ENCODE peak calls at places on chromosome 13, in ten cellular contexts. I, U, W, C, Q, M, L, E, Y and D are unnamed samples.

GRCh38 chr13:42354246-42355117 is 82.5 kb downstream of the AKAP11 start:
- DNase-seq in W (peak), Q (peak), U (no peak), L (no peak), M (peak), E (no peak), I (peak), C (no peak), Y (peak), D (no peak)

GRCh38 chr13:43023244-43023931 is at the start of gene DNAJC15:
- DNase-seq in L (peak), I (peak), E (peak), M (peak), W (peak), C (peak), U (peak), Y (peak), Q (peak), D (peak)

GRCh38 chr13:113117335-113117872 is 5.2 kb upstream of the F10 start:
- DNase-seq in E (peak), U (no peak), Q (no peak), M (peak), C (no peak), L (no peak), W (no peak), I (no peak), Y (no peak), D (no peak)

GRCh38 chr13:111911141-111911720 is 155.7 kb upstream of the SOX1 start:
- DNase-seq in U (no peak), Q (no peak), L (no peak), E (peak), W (no peak), M (no peak), C (no peak), Y (no peak), I (no peak), D (peak)

GRCh38 chr13:95440441-95441088 is 112.0 kb upstream of the CLDN10 start:
- DNase-seq in Q (no peak), I (no peak), C (no peak), Y (no peak), M (no peak), U (no peak), L (no peak), E (no peak), W (no peak), D (no peak)

GRCh38 chr13:82878536-82878935 is 1003.7 kb downstream of the SLITRK1 start:
- DNase-seq in E (no peak), M (no peak), W (no peak), L (no peak), Q (peak), Y (no peak), I (peak), U (no peak), C (no peak), D (no peak)

GRCh38 chr13:56457535-56458200 is 683.0 kb upstream of the PRR20A start:
- DNase-seq in Y (no peak), W (no peak), C (no peak), I (no peak), Q (no peak), M (no peak), L (no peak), E (no peak), U (no peak), D (no peak)

GRCh38 chr13:68584776-68585175 is 1354.6 kb upstream of the PCDH9 start:
- DNase-seq in U (no peak), I (no peak), L (no peak), E (no peak), Y (no peak), M (no peak), Q (no peak), C (no peak), W (no peak), D (no peak)

GRCh38 chr13:30744056-30744684 is 8.8 kb downstream of the ALOX5AP start:
- DNase-seq in L (peak), I (no peak), Q (peak), E (peak), M (peak), C (no peak), Y (peak), W (peak), U (no peak), D (no peak)

GRCh38 chr13:37923236-37923635 is 53.7 kb upstream of the TRPC4 start:
- DNase-seq in C (no peak), W (no peak), Y (no peak), Q (no peak), E (no peak), I (no peak), L (no peak), M (no peak), U (no peak), D (no peak)

GRCh38 chr13:47901451-47901850 is 99.6 kb downstream of the SUCLA2 start:
- DNase-seq in U (no peak), Q (peak), W (no peak), M (no peak), C (no peak), I (peak), E (no peak), Y (no peak), L (no peak), D (no peak)

GRCh38 chr13:35512271-35512920 is 35.9 kb upstream of the MAB21L1 start:
- DNase-seq in U (no peak), M (peak), L (no peak), C (no peak), Q (peak), W (no peak), Y (no peak), E (no peak), I (no peak), D (no peak)

GRCh38 chr13:44758595-44759221 is 182.6 kb upstream of the TSC22D1 start:
- DNase-seq in M (peak), L (no peak), Q (peak), W (no peak), C (no peak), U (no peak), E (no peak), I (peak), Y (no peak), D (no peak)

GRCh38 chr13:32941368-32941767 is 74.9 kb upstream of the KL start:
- DNase-seq in E (no peak), Y (peak), L (no peak), Q (no peak), U (no peak), C (no peak), M (no peak), I (no peak), W (no peak), D (no peak)

GRCh38 chr13:110233682-110234280 is 73.2 kb downstream of the COL4A1 start:
- DNase-seq in U (no peak), M (peak), L (no peak), W (no peak), E (no peak), C (no peak), Y (no peak), Q (peak), I (no peak), D (no peak)

GRCh38 chr13:63025741-63026140 is 1610.1 kb upstream of the PCDH20 start:
- DNase-seq in Y (no peak), M (no peak), Q (no peak), I (no peak), W (no peak), C (no peak), U (no peak), L (no peak), E (no peak), D (no peak)

GRCh38 chr13:43682698-43683097 is 104.1 kb downstream of the ENOX1 start:
- DNase-seq in Y (no peak), W (no peak), Q (no peak), M (no peak), E (no peak), L (no peak), U (no peak), I (no peak), C (no peak), D (no peak)

GRCh38 chr13:96958286-96958891 is 35.9 kb downstream of the OXGR1 start:
- DNase-seq in Q (peak), L (no peak), Y (peak), I (peak), U (no peak), M (peak), W (peak), C (no peak), E (no peak), D (no peak)

GRCh38 chr13:106083620-106084350 is 451.7 kb downstream of the EFNB2 start:
- DNase-seq in W (no peak), L (no peak), I (peak), C (peak), Q (peak), U (no peak), Y (peak), M (peak), E (no peak), D (no peak)

GRCh38 chr13:106077017-106077416 is 458.4 kb downstream of the EFNB2 start:
- DNase-seq in C (no peak), E (no peak), I (no peak), Y (no peak), U (no peak), Q (no peak), W (no peak), M (no peak), L (no peak), D (no peak)

DNA sequence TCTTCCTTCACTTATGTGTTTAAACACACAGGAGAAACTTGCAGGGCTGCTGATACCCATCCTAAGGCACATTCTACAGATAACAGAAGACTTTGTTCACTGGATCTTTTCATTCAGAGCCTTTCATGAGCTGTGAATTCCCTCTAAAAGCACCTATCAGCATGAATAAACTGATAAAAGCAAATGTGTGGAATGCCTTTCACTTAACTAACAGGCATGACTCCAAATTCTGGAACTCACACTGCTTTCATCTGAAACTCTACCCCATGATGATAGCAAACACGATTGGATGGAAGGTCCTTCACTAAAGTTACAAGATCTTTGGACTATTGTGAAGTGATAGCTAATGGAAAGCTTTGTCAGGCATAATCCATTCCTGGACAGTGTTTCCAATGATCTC is 457.3 kb downstream of the EFNB2 start:
- DNase-seq in E (no peak), L (no peak), U (no peak), Y (no peak), M (no peak), W (no peak), I (no peak), C (no peak), Q (no peak), D (no peak)
- H3K4me3 ChIP-seq in E (no peak), L (no peak), U (no peak), Y (no peak), M (no peak), W (no peak), I (no peak), C (no peak), Q (no peak), D (no peak)

GRCh38 chr13:98267080-98267912 is 90.2 kb upstream of the RNF113B start:
- DNase-seq in L (no peak), E (no peak), Y (peak), C (peak), Q (peak), I (no peak), U (no peak), M (peak), W (peak), D (no peak)
- H3K4me3 ChIP-seq in L (no peak), E (no peak), Y (no peak), C (peak), Q (no peak), I (no peak), U (no peak), M (no peak), W (no peak), D (peak)

GRCh38 chr13:114161644-114162532 is 17.2 kb upstream of the CFAP97D2 start:
- DNase-seq in E (peak), Y (no peak), M (peak), L (no peak), Q (peak), C (peak), I (peak), W (no peak), U (no peak), D (no peak)
- H3K4me3 ChIP-seq in E (no peak), Y (no peak), M (no peak), L (peak), Q (no peak), C (no peak), I (no peak), W (no peak), U (no peak), D (peak)

GRCh38 chr13:27968316-27969072 is 621 bp downstream of the CDX2 start:
- DNase-seq in C (no peak), U (no peak), L (no peak), M (no peak), I (no peak), E (no peak), Q (no peak), Y (no peak), W (no peak), D (no peak)

GRCh38 chr13:27965740-27966640 is 3.1 kb downstream of the CDX2 start:
- DNase-seq in C (no peak), M (no peak), U (no peak), L (no peak), W (no peak), I (no peak), Q (no peak), E (no peak), Y (no peak), D (no peak)

GRCh38 chr13:27966641-27967202 is 2.4 kb downstream of the CDX2 start:
- DNase-seq in I (no peak), Y (no peak), E (no peak), C (no peak), L (no peak), W (no peak), Q (no peak), U (no peak), M (no peak), D (no peak)

GRCh38 chr13:27967736-27968315 is 1.3 kb downstream of the CDX2 start:
- DNase-seq in M (no peak), Q (no peak), Y (no peak), I (no peak), W (no peak), C (no peak), U (no peak), L (no peak), E (no peak), D (no peak)

DNA sequence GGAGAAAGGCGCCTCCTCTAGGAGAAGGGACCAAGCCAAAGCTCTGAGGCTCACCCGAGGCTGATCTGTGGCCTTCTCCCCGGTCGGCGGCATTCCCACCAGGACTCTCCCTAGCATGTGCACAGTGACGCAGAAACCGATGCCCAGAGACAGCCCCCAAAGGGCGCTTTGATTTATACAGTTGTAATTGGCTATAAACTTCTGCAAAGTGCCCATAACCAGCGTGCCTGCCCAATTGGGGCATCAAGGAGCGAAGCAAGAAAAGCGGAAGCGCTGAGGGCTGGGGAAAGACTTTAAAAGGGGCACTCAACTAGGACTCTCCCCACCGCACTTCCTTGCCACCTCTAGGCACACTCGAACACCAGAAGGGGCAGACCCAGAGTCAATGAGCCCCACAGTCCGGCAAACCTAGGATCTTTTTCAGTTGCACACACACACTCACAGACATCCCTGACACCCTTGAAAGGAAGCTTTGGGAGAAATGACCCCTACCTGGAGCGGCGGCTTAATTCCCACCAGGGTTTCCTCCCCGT is 1.8 kb downstream of the CDX2 start:
- DNase-seq in W (no peak), U (no peak), Q (no peak), I (no peak), M (no peak), C (no peak), L (no peak), Y (no peak), E (no peak), D (no peak)
- H3K4me3 ChIP-seq in W (no peak), U (no peak), Q (no peak), I (no peak), M (no peak), C (no peak), L (no peak), Y (no peak), E (no peak), D (peak)

GRCh38 chr13:41019578-41020347 is 647 bp upstream of the ELF1 start:
- DNase-seq in I (no peak), E (no peak), Y (no peak), M (no peak), Q (no peak), W (no peak), L (no peak), C (no peak), U (no peak), D (no peak)
- H3K4me3 ChIP-seq in I (no peak), E (no peak), Y (peak), M (no peak), Q (no peak), W (no peak), L (no peak), C (no peak), U (no peak), D (no peak)

DNA sequence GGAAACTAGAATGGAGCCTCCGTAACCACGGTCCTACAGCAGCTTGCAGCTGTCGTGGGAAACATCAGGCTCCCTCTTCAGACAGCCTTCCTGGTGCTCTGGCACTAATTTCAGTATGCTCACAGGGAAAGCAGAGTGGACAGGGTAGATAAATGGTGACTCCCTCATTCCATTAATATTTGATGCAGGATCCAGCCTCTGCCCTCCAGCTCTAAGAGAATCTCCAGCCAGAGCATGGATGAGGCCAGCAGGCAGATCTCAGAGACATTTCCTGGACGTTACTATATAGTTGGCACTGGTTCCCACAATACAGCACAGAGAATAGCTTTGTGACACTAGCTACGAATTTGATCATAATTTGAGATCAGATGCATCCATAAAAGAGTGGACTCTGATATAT is 341.4 kb downstream of the LIG4 start:
- DNase-seq in Q (no peak), I (no peak), W (no peak), U (no peak), C (no peak), M (no peak), Y (no peak), E (no peak), L (no peak), D (no peak)
- H3K4me3 ChIP-seq in Q (no peak), I (no peak), W (no peak), U (no peak), C (no peak), M (no peak), Y (no peak), E (no peak), L (no peak), D (no peak)

DNA sequence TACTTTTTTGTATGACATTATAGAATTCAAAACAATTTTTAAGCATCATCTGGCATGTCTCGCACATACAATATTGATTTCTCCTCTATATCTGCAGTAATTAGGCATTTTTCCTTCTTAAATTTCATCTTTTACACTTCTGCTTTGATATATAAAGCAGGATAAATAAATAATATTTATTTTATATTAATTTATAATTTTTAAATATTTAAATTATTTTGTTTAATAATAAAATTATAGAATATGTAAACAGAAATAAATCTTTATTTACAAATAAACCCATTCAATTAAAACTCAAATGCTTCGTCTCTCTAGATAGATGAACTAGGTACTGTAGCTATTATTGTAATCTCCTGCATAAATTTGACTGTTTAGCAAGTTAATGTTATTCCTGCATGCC is 473.5 kb upstream of the SLC10A2 start:
- DNase-seq in C (no peak), L (no peak), M (no peak), Q (no peak), U (no peak), W (no peak), I (no peak), E (no peak), Y (no peak), D (no peak)
- H3K4me3 ChIP-seq in C (no peak), L (no peak), M (no peak), Q (no peak), U (no peak), W (no peak), I (no peak), E (no peak), Y (no peak), D (no peak)

GRCh38 chr13:93375491-93375890 is 148.9 kb downstream of the GPC6 start:
- DNase-seq in I (no peak), C (no peak), U (no peak), M (no peak), Q (no peak), L (no peak), Y (no peak), E (no peak), W (no peak), D (no peak)
- H3K4me3 ChIP-seq in I (no peak), C (no peak), U (no peak), M (no peak), Q (no peak), L (no peak), Y (no peak), E (no peak), W (no peak), D (no peak)

GRCh38 chr13:39910833-39911232 is 255.4 kb downstream of the COG6 start:
- DNase-seq in U (no peak), E (no peak), M (peak), L (no peak), I (no peak), W (no peak), Y (peak), Q (peak), C (no peak), D (no peak)
- H3K4me3 ChIP-seq in U (no peak), E (no peak), M (no peak), L (no peak), I (no peak), W (no peak), Y (no peak), Q (no peak), C (no peak), D (no peak)

DNA sequence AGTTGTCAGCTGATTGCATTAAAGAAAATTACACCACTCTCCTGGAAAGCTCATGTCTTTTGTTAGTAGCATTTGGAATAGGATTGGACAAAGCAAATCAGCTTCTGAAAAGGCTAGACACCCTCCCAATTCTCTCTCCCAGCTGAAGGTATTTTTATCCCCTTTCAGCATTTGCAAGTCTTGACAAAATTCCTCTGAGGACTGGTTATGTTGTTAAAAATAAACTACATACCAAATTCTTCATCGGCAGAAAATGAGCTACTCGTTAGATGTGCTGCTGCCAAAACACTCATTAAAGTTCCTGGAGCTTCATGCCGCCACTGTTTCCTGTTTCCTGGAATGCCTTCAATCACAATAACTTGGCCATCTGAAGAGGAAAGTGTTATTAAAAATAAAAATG is 37.1 kb downstream of the UTP14C start:
- DNase-seq in W (no peak), U (no peak), I (peak), L (no peak), Q (no peak), Y (no peak), M (peak), E (no peak), C (peak), D (no peak)
- H3K4me3 ChIP-seq in W (no peak), U (no peak), I (no peak), L (no peak), Q (no peak), Y (no peak), M (no peak), E (no peak), C (no peak), D (no peak)